ENCODE peak calls at places on chromosome 5, in seven cellular contexts. One of them, this sample, is unnamed.

GRCh38 chr5:80369521-80369920 is 38.3 kb upstream of the ZFYVE16 start:
- DNase-seq in CD4-positive, alpha-beta T cell: no peak
- DNase-seq in iPS-NIHi11: no peak
- DNase-seq in GM13976: no peak
- DNase-seq in NCI-H2171: no peak
- DNase-seq in COR-L47: peak; percentile 53
- DNase-seq in NCI-H69: peak; percentile 94
- DNase-seq in this sample: no peak

GRCh38 chr5:84724683-84725082 is 340.0 kb upstream of the EDIL3 start:
- DNase-seq in COR-L47: no peak
- DNase-seq in NCI-H2171: no peak
- DNase-seq in CD4-positive, alpha-beta T cell: no peak
- DNase-seq in iPS-NIHi11: no peak
- DNase-seq in GM13976: no peak
- DNase-seq in NCI-H69: no peak
- DNase-seq in this sample: peak; percentile 61

GRCh38 chr5:120684749-120685415 is 220.8 kb downstream of the PRR16 start:
- DNase-seq in GM13976: no peak
- DNase-seq in NCI-H69: peak; percentile 29
- DNase-seq in iPS-NIHi11: peak; percentile 34
- DNase-seq in NCI-H2171: no peak
- DNase-seq in CD4-positive, alpha-beta T cell: no peak
- DNase-seq in COR-L47: no peak
- DNase-seq in this sample: no peak

GRCh38 chr5:12780536-12780935 is 876.3 kb upstream of the CTNND2 start:
- DNase-seq in NCI-H69: no peak
- DNase-seq in COR-L47: no peak
- DNase-seq in NCI-H2171: no peak
- DNase-seq in CD4-positive, alpha-beta T cell: no peak
- DNase-seq in iPS-NIHi11: no peak
- DNase-seq in GM13976: no peak
- DNase-seq in this sample: no peak

GRCh38 chr5:92527311-92528078 is 1053.5 kb downstream of the NR2F1-AS1 start:
- DNase-seq in COR-L47: no peak
- DNase-seq in NCI-H69: no peak
- DNase-seq in CD4-positive, alpha-beta T cell: no peak
- DNase-seq in NCI-H2171: no peak
- DNase-seq in iPS-NIHi11: no peak
- DNase-seq in GM13976: no peak
- DNase-seq in this sample: no peak

GRCh38 chr5:132813599-132814440 is 718 bp downstream of the SOWAHA start:
- DNase-seq in iPS-NIHi11: peak; percentile 76
- DNase-seq in GM13976: peak; percentile 51
- DNase-seq in NCI-H69: peak; percentile 86
- DNase-seq in NCI-H2171: peak; percentile 15
- DNase-seq in COR-L47: peak; percentile 29
- DNase-seq in CD4-positive, alpha-beta T cell: no peak
- DNase-seq in this sample: no peak

GRCh38 chr5:34020717-34021116 is 12.9 kb upstream of the AMACR start:
- DNase-seq in NCI-H2171: no peak
- DNase-seq in iPS-NIHi11: no peak
- DNase-seq in CD4-positive, alpha-beta T cell: no peak
- DNase-seq in GM13976: no peak
- DNase-seq in COR-L47: no peak
- DNase-seq in NCI-H69: no peak
- DNase-seq in this sample: no peak

GRCh38 chr5:13946111-13946510 is 1.6 kb upstream of the DNAH5 start:
- DNase-seq in GM13976: no peak
- DNase-seq in COR-L47: no peak
- DNase-seq in NCI-H2171: peak; percentile 76
- DNase-seq in CD4-positive, alpha-beta T cell: no peak
- DNase-seq in NCI-H69: peak; percentile 23
- DNase-seq in iPS-NIHi11: no peak
- DNase-seq in this sample: no peak

GRCh38 chr5:101897914-101898313 is 398.2 kb downstream of the SLCO4C1 start:
- DNase-seq in COR-L47: peak; percentile 71
- DNase-seq in GM13976: no peak
- DNase-seq in NCI-H69: peak; percentile 97
- DNase-seq in NCI-H2171: peak; percentile 48
- DNase-seq in CD4-positive, alpha-beta T cell: no peak
- DNase-seq in iPS-NIHi11: peak; percentile 19
- DNase-seq in this sample: no peak

GRCh38 chr5:135821802-135822201 is 12.7 kb upstream of the SLC25A48 start:
- DNase-seq in NCI-H2171: peak; percentile 71
- DNase-seq in iPS-NIHi11: no peak
- DNase-seq in CD4-positive, alpha-beta T cell: no peak
- DNase-seq in GM13976: no peak
- DNase-seq in COR-L47: no peak
- DNase-seq in NCI-H69: no peak
- DNase-seq in this sample: no peak

GRCh38 chr5:13939647-13940046 is 4.8 kb downstream of the DNAH5 start:
- DNase-seq in iPS-NIHi11: no peak
- DNase-seq in GM13976: no peak
- DNase-seq in NCI-H69: no peak
- DNase-seq in NCI-H2171: no peak
- DNase-seq in CD4-positive, alpha-beta T cell: no peak
- DNase-seq in COR-L47: no peak
- DNase-seq in this sample: no peak

GRCh38 chr5:606061-606460 is 6.1 kb upstream of the CEP72 start:
- DNase-seq in NCI-H2171: no peak
- DNase-seq in NCI-H69: no peak
- DNase-seq in GM13976: no peak
- DNase-seq in COR-L47: no peak
- DNase-seq in iPS-NIHi11: no peak
- DNase-seq in CD4-positive, alpha-beta T cell: no peak
- DNase-seq in this sample: no peak

GRCh38 chr5:80186634-80187033 is 69.2 kb downstream of the SERINC5 start:
- DNase-seq in NCI-H2171: no peak
- DNase-seq in iPS-NIHi11: no peak
- DNase-seq in NCI-H69: peak; percentile 8
- DNase-seq in GM13976: no peak
- DNase-seq in COR-L47: no peak
- DNase-seq in CD4-positive, alpha-beta T cell: no peak
- DNase-seq in this sample: no peak